ENCODE peak calls at places on chromosomes 3 and 15, in eight cellular contexts. I, C, Y, W, A, K, P and L are unnamed samples.

GRCh38 chr3:143183668-143183970 is 64.0 kb downstream of the CHST2 start:
- DNase-seq in P (no peak), C (no peak), W (no peak), A (no peak), K (no peak), I (no peak), Y (no peak), L (no peak)

GRCh38 chr3:127371846-127372245 is 84.0 kb upstream of the PRR20G start:
- DNase-seq in Y (no peak), K (no peak), W (no peak), I (no peak), A (no peak), P (no peak), C (no peak), L (no peak)

GRCh38 chr3:19645093-19645492 is 288.9 kb downstream of the EFHB start:
- DNase-seq in P (no peak), A (no peak), Y (no peak), I (peak), W (no peak), K (no peak), C (no peak), L (peak)

GRCh38 chr3:186046838-186047237 is 62.1 kb downstream of the ETV5 start:
- DNase-seq in P (no peak), I (no peak), C (no peak), Y (no peak), A (no peak), W (no peak), K (no peak), L (no peak)

GRCh38 chr15:83533548-83533947 is 86.4 kb downstream of the SH3GL3 start:
- DNase-seq in K (no peak), Y (no peak), A (no peak), C (no peak), W (no peak), P (no peak), I (no peak), L (no peak)

GRCh38 chr15:61946778-61947177 is 113.5 kb downstream of the VPS13C start:
- DNase-seq in I (no peak), A (no peak), W (no peak), P (no peak), K (no peak), Y (peak), C (no peak), L (no peak)

GRCh38 chr3:171839270-171839669 is 3.9 kb upstream of the TMEM212 start:
- DNase-seq in C (no peak), I (no peak), A (no peak), W (no peak), P (no peak), K (no peak), Y (no peak), L (no peak)

GRCh38 chr3:53841296-53841695 is 4.9 kb downstream of the CHDH start:
- DNase-seq in W (no peak), I (no peak), A (no peak), Y (no peak), K (no peak), P (no peak), C (no peak), L (no peak)

GRCh38 chr3:69568926-69569325 is 170.3 kb upstream of the MITF start:
- DNase-seq in W (no peak), C (no peak), K (no peak), Y (peak), A (no peak), I (no peak), P (no peak), L (no peak)

GRCh38 chr3:122076414-122077292 is 21.5 kb downstream of the CD86 start:
- DNase-seq in Y (no peak), C (no peak), P (no peak), A (no peak), K (no peak), W (no peak), I (no peak), L (no peak)

GRCh38 chr3:54902286-54902685 is 25.6 kb downstream of the LRTM1 start:
- DNase-seq in A (no peak), K (no peak), W (no peak), C (no peak), P (no peak), Y (no peak), I (no peak), L (no peak)

GRCh38 chr3:23650371-23651140 is 155.2 kb upstream of the UBE2E1 start:
- DNase-seq in C (no peak), A (no peak), I (no peak), W (no peak), Y (peak), P (peak), K (no peak), L (no peak)

GRCh38 chr3:105773291-105773690 is 95.5 kb downstream of the CBLB start:
- DNase-seq in Y (no peak), A (no peak), P (no peak), W (no peak), I (no peak), K (no peak), C (no peak), L (no peak)

GRCh38 chr3:99818818-99819217 is 1.2 kb downstream of the CMSS1 start:
- DNase-seq in K (no peak), W (no peak), A (no peak), I (no peak), Y (no peak), P (no peak), C (no peak), L (no peak)

GRCh38 chr3:149539491-149539890 is 65.0 kb downstream of the TM4SF4 start:
- DNase-seq in K (no peak), Y (no peak), A (no peak), W (no peak), I (no peak), C (no peak), P (no peak), L (no peak)

GRCh38 chr3:177934001-177934891 is 602.0 kb upstream of the KCNMB2 start:
- DNase-seq in K (peak), Y (peak), W (peak), I (no peak), C (no peak), A (peak), P (peak), L (no peak)

GRCh38 chr3:147089286-147089685 is 317.1 kb downstream of the ZIC4 start:
- DNase-seq in P (no peak), C (no peak), Y (no peak), I (no peak), W (no peak), A (no peak), K (no peak), L (no peak)

GRCh38 chr3:46538803-46539442 is 27.2 kb downstream of the LRRC2 start:
- DNase-seq in W (no peak), A (no peak), C (peak), K (no peak), P (no peak), I (peak), Y (no peak), L (peak)

GRCh38 chr3:169227911-169228310 is 435.6 kb downstream of the MECOM start:
- DNase-seq in P (no peak), W (no peak), C (no peak), Y (no peak), K (no peak), I (peak), A (no peak), L (no peak)

GRCh38 chr3:188546835-188547670 is 393.1 kb downstream of the LPP start:
- DNase-seq in C (no peak), W (no peak), A (no peak), P (peak), Y (peak), K (peak), I (no peak), L (no peak)

GRCh38 chr3:173988912-173989311 is 591.4 kb downstream of the NLGN1 start:
- DNase-seq in I (no peak), A (no peak), P (no peak), Y (no peak), C (no peak), K (no peak), W (no peak), L (no peak)

GRCh38 chr3:173993299-173993698 is 595.8 kb downstream of the NLGN1 start:
- DNase-seq in Y (peak), P (peak), W (no peak), I (peak), A (peak), K (peak), C (no peak), L (no peak)
- TF ChIP-seq CTCF in Y (peak), P (peak), W (no peak), I (no peak), A (peak), K (peak), C (peak), L (peak)

GRCh38 chr3:43317461-43318316 is 31.3 kb downstream of the SNRK start:
- DNase-seq in W (no peak), C (no peak), I (no peak), Y (no peak), A (no peak), P (no peak), K (no peak), L (no peak)
- TF ChIP-seq CTCF in W (no peak), C (no peak), I (no peak), Y (no peak), A (no peak), P (no peak), K (no peak), L (no peak)

GRCh38 chr3:30437172-30437571 is 169.2 kb upstream of the TGFBR2 start:
- DNase-seq in W (peak), I (no peak), K (no peak), C (no peak), P (no peak), A (no peak), Y (no peak), L (no peak)
- TF ChIP-seq CTCF in W (no peak), I (no peak), K (no peak), C (no peak), P (no peak), A (no peak), Y (peak), L (no peak)

DNA sequence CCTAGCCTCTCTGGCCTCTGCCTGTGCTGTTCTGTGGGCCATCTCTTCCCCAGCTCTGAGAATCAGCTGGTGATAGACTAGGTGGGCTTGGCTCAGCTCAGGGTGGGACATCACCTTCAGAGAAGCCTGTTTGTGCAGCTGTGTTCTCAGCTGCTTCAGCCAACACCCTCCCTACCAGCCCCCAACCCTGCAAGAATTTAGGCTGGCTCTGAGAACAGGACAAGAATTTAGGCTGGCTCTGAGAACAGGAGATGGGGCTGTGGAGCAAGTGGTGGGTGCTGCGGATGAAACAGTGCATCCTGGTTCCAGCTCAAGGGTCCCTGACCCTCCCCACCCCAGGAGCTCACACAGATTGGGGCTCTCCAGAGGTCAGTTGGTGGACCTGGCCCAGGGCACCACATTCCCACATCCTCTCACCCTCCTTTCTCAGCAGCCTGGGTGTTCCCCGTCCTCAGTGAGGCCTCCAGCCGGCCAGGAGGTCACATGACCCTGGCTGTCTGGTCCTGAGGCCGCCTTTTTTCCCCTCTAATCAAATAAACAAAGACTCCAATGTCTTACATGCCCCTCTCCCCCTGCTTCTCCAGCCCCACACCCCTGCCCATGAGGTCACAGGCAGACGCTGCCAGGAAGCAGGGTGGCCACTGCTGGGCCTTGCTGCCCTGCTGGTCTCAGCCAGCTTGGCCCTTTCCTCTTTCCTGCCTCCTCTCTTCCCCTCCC is 14.9 kb downstream of the PLEKHO2 start:
- DNase-seq in W (no peak), I (no peak), K (no peak), C (no peak), P (no peak), A (peak), Y (no peak), L (no peak)
- TF ChIP-seq CTCF in W (no peak), I (no peak), K (no peak), C (no peak), P (no peak), A (peak), Y (no peak), L (no peak)

DNA sequence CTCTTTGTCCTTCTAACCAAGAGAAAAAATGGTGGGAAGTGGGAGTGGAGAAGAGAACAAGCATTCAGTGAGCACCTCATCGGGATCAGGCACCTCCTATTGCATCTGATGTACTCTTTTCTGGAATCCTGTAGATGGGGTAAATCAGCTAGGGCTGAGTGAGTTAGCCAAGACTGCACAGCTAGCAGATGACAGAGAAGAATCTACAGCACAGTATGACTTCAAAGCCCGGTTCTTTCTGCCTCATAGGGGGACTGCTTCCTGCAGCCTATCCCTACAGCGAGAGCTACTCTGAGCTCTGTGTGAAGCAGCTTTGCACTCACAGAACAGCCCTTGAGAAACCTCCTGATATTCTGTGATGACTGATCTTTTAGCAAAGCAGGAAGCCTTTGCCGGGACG is 275.2 kb upstream of the MEIS2 start:
- DNase-seq in A (no peak), P (no peak), K (no peak), Y (no peak), I (no peak), C (no peak), W (no peak), L (no peak)
- TF ChIP-seq CTCF in A (no peak), P (no peak), K (no peak), Y (no peak), I (no peak), C (no peak), W (no peak), L (no peak)

GRCh38 chr3:129608087-129608935 is 1.8 kb upstream of the PLXND1 start:
- DNase-seq in K (no peak), P (no peak), I (no peak), W (no peak), C (peak), Y (no peak), A (no peak), L (no peak)
- TF ChIP-seq CTCF in K (peak), P (no peak), I (no peak), W (no peak), C (no peak), Y (peak), A (peak), L (peak)

DNA sequence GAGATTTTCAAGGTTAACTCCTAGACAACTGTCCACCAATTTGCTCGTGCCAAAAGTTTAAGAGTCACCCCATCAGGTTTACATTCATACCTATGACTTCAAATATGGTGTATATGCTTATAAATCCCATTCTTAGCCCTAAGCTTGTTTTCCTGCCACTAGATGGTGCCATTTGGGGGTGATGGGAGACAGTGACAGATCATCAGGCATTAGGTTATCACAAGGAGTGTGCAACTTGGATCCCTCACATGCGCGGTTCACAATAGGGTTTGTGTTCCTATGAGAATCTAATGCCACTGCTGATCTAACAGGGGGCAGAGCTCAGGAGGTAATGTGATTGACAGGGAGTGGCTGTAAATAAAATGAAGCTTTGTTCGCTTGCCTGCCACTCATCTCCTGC is 182.7 kb downstream of the CNTN6 start:
- DNase-seq in K (no peak), W (no peak), A (no peak), Y (no peak), C (no peak), P (no peak), I (no peak), L (no peak)
- TF ChIP-seq CTCF in K (no peak), W (no peak), A (no peak), Y (no peak), C (no peak), P (no peak), I (peak), L (peak)

GRCh38 chr15:71195242-71195641 is 80.0 kb downstream of the THSD4 start:
- DNase-seq in I (no peak), C (no peak), A (no peak), Y (no peak), P (peak), K (no peak), W (no peak), L (no peak)
- TF ChIP-seq CTCF in I (no peak), C (no peak), A (peak), Y (peak), P (peak), K (peak), W (no peak), L (no peak)

GRCh38 chr3:41288785-41289184 is 89.5 kb downstream of the CTNNB1 start:
- DNase-seq in I (no peak), C (no peak), A (no peak), Y (no peak), W (no peak), P (no peak), K (no peak), L (no peak)
- TF ChIP-seq CTCF in I (no peak), C (no peak), A (no peak), Y (no peak), W (no peak), P (no peak), K (no peak), L (no peak)

DNA sequence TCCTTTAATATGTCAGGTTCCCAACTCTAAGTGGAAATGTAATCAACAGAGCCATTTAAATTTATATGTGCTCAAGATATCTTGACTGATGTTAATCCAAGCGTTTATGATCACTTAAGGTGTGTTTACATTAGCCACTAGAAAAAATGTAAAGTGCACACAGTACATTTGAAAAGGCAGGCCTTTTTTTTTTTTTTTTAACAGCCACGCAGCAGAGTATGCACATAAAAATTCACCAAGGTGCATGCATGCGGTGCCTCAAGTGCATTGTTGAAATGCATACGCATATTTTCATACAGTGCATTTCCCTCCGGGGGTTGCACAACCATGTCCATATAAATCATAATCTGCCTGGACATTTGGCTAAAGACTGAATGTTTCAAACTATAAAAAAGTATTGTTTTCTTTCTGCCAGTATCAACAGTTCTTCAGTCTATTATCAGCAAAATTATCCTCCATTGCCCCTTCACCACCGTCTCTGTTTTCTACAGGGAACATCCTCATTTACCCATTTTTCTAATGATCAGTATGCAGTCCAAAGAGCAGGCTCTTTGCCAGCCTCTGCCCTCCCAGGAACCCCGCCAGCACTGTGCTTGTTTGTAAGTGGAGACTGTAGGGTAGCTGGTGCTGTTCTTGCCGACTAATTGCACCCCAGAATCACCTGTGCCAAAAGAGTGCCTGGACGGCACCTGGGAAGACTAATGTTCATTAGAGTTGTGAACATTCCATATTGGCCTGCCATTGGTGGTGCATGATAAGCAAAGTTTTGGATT is 611.2 kb upstream of the CFAP20DC start:
- DNase-seq in C (no peak), P (no peak), I (no peak), K (no peak), Y (no peak), A (no peak), W (no peak), L (no peak)
- TF ChIP-seq CTCF in C (no peak), P (no peak), I (no peak), K (no peak), Y (no peak), A (no peak), W (no peak), L (no peak)